ENCODE peak calls at places on chromosomes 2 and 18, in five cellular contexts. N is HepG2, L is SK-N-SH, E is H9, H is endothelial cell of umbilical vein. B is an unnamed sample.

GRCh38 chr2:239240480-239240881 is 160.3 kb downstream of the HDAC4 start:
- DNase-seq in N (no peak), L (peak), E (no peak), H (no peak), B (no peak)

GRCh38 chr18:5568416-5568815 is 24.6 kb upstream of the EPB41L3 start:
- DNase-seq in N (no peak), L (no peak), E (no peak), H (no peak), B (no peak)

GRCh38 chr2:28025116-28025515 is 134.6 kb downstream of the BABAM2 start:
- DNase-seq in N (no peak), L (no peak), E (no peak), H (no peak), B (no peak)

GRCh38 chr2:51813245-51813644 is 781.3 kb upstream of the NRXN1 start:
- DNase-seq in N (no peak), L (no peak), E (no peak), H (peak), B (no peak)

GRCh38 chr2:106293379-106293778 is 99.3 kb upstream of the UXS1 start:
- DNase-seq in N (no peak), L (no peak), E (no peak), H (no peak), B (no peak)

GRCh38 chr2:119429225-119430000 is 2.2 kb upstream of the TMEM37 start:
- DNase-seq in N (no peak), L (no peak), E (peak), H (no peak), B (peak)

GRCh38 chr2:48213646-48214045 is 307.3 kb upstream of the FBXO11 start:
- DNase-seq in N (no peak), L (no peak), E (no peak), H (no peak), B (no peak)

GRCh38 chr18:77220726-77221125 is 28.9 kb upstream of the GALR1 start:
- DNase-seq in N (no peak), L (no peak), E (no peak), H (no peak), B (no peak)

GRCh38 chr2:12177995-12178760 is 431.7 kb downstream of the LPIN1 start:
- DNase-seq in N (no peak), L (no peak), E (no peak), H (no peak), B (no peak)

GRCh38 chr2:232988444-232988843 is 24.6 kb downstream of the NGEF start:
- DNase-seq in N (peak), L (no peak), E (no peak), H (peak), B (peak)

GRCh38 chr18:26405190-26405781 is 143.1 kb downstream of the KCTD1 start:
- DNase-seq in N (peak), L (peak), E (peak), H (peak), B (no peak)

GRCh38 chr18:9757851-9758587 is 49.9 kb downstream of the RAB31 start:
- DNase-seq in N (no peak), L (no peak), E (no peak), H (no peak), B (peak)

GRCh38 chr2:240200230-240201051 is 60.0 kb upstream of the OTOS start:
- DNase-seq in N (no peak), L (no peak), E (peak), H (no peak), B (peak)

GRCh38 chr2:168208652-168209051 is 38.7 kb downstream of the STK39 start:
- DNase-seq in N (no peak), L (no peak), E (no peak), H (no peak), B (no peak)

GRCh38 chr2:201698588-201699226 is at the start of gene MPP4:
- DNase-seq in N (no peak), L (peak), E (no peak), H (peak), B (no peak)

GRCh38 chr2:147345246-147345645 is 499.6 kb upstream of the ACVR2A start:
- DNase-seq in N (no peak), L (no peak), E (no peak), H (no peak), B (no peak)

GRCh38 chr2:127641133-127641532 is 4.8 kb upstream of the GPR17 start:
- DNase-seq in N (no peak), L (no peak), E (no peak), H (no peak), B (no peak)

GRCh38 chr2:96404446-96405373 is 69.1 kb downstream of the NCAPH start:
- DNase-seq in N (no peak), L (no peak), E (no peak), H (no peak), B (no peak)

GRCh38 chr2:1750935-1751767 is 6.8 kb upstream of the PXDN start:
- DNase-seq in N (peak), L (peak), E (peak), H (peak), B (peak)

GRCh38 chr2:144703852-144704324 is 184.0 kb upstream of the ZEB2 start:
- DNase-seq in N (no peak), L (no peak), E (no peak), H (peak), B (no peak)

GRCh38 chr2:38702413-38702812 is 36.5 kb downstream of the GALM start:
- DNase-seq in N (no peak), L (no peak), E (no peak), H (no peak), B (no peak)

GRCh38 chr2:236196366-236196765 is 28.2 kb upstream of the GBX2 start:
- DNase-seq in N (no peak), L (no peak), E (no peak), H (no peak), B (peak)

GRCh38 chr2:174964404-174964803 is 40.8 kb downstream of the CHN1 start:
- DNase-seq in N (no peak), L (no peak), E (no peak), H (no peak), B (no peak)
- H2AFZ ChIP-seq in N (no peak), L (no peak), E (no peak), H (no peak), B (peak)

GRCh38 chr2:176647325-176648155 is 378.3 kb downstream of the MTX2 start:
- DNase-seq in N (no peak), L (no peak), E (no peak), H (no peak), B (no peak)
- TF ChIP-seq CTCF in N (no peak), L (no peak), E (no peak), H (no peak), B (no peak)

DNA sequence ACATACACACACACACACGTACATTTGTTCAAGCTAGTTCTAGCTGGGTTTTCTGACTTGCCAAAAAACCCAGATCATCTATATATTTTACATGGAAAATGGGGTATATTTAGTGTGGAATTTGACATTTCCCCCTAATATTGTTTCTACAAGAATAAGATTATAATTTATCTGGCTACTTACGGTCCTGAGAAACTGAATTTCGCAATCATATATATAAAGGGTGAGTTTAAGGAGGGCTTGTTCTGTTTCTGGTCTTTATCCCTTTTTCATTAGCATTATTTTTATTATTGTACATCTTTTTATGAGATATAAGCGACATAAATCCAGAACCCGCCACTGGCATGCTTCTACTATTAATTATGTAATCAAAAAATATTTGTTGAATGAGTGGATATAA is 528.9 kb downstream of the TMX3 start:
- DNase-seq in N (no peak), L (no peak), E (no peak), H (no peak), B (no peak)
- H2AFZ ChIP-seq in N (no peak), L (no peak), E (no peak), H (no peak), B (peak)

GRCh38 chr18:59646228-59646945 is 50.8 kb downstream of the CCBE1 start:
- DNase-seq in N (no peak), L (no peak), E (peak), H (no peak), B (no peak)
- TF ChIP-seq CTCF in N (peak), L (peak), E (peak), H (no peak), B (peak)

DNA sequence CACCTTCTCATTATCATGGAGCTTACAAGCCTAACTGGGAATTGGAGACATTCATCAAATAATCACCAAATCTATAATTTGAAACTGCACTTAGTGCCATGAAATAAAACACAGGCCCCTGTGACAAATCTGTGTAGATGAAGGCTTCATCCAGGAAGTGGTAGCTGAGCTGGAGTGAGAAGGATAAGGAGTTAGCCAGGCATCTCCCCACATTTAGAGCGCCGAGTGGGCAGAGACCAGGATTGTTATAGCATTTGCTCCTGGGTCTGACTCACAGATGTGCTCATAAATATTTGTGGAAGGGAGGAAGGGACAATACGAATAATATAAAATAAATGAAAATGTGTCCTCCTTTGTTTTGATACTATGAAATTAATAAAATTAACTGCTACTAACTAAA is 2.5 kb upstream of the MAT2A start:
- DNase-seq in N (no peak), L (peak), E (no peak), H (no peak), B (peak)
- H2AFZ ChIP-seq in N (no peak), L (no peak), E (no peak), H (no peak), B (peak)

GRCh38 chr2:23460228-23460627 is 75.2 kb downstream of the KLHL29 start:
- DNase-seq in N (no peak), L (no peak), E (no peak), H (peak), B (no peak)
- TF ChIP-seq CTCF in N (peak), L (peak), E (peak), H (peak), B (peak)